ENCODE peak calls at places on chromosome 10, in seven cellular contexts. N, L, V, M, I, A and U are unnamed samples.

GRCh38 chr10:71038234-71038633 is 149.9 kb upstream of the PCBD1 start:
- DNase-seq in A (no peak), N (no peak), M (no peak), V (no peak), I (no peak), L (no peak), U (no peak)

GRCh38 chr10:32790483-32790882 is 167.5 kb downstream of the ITGB1 start:
- DNase-seq in V (no peak), A (no peak), L (no peak), M (no peak), I (no peak), N (peak), U (no peak)

GRCh38 chr10:78211476-78212110 is 177.9 kb downstream of the RPS24 start:
- DNase-seq in M (peak), A (no peak), L (no peak), V (peak), I (peak), N (peak), U (peak)

GRCh38 chr10:103947799-103948198 is 19.1 kb upstream of the SLK start:
- DNase-seq in V (no peak), A (no peak), L (no peak), M (no peak), N (no peak), I (no peak), U (no peak)

GRCh38 chr10:24622781-24623301 is 100.8 kb downstream of the ARHGAP21 start:
- DNase-seq in M (no peak), L (no peak), V (no peak), A (no peak), I (no peak), N (peak), U (peak)

GRCh38 chr10:67926956-67927355 is 42.5 kb downstream of the SIRT1 start:
- DNase-seq in V (no peak), N (peak), L (no peak), M (no peak), I (no peak), A (no peak), U (no peak)

GRCh38 chr10:88926484-88927249 is 25.9 kb downstream of the ACTA2 start:
- DNase-seq in L (no peak), M (no peak), A (no peak), N (peak), V (no peak), I (peak), U (peak)

GRCh38 chr10:62794306-62794705 is 10.2 kb upstream of the ADO start:
- DNase-seq in A (no peak), L (no peak), M (no peak), I (no peak), V (no peak), N (no peak), U (no peak)

GRCh38 chr10:21993360-21994001 is 10.0 kb downstream of the DNAJC1 start:
- DNase-seq in V (no peak), A (no peak), M (peak), N (peak), I (peak), L (no peak), U (peak)

GRCh38 chr10:43673471-43673870 is 24.8 kb upstream of the ZNF32 start:
- DNase-seq in V (no peak), I (no peak), M (no peak), N (no peak), A (no peak), L (no peak), U (no peak)
- H3K18ac ChIP-seq in V (no peak), I (no peak), M (no peak), N (no peak), A (no peak), L (no peak), U (no peak)

GRCh38 chr10:115882021-115882420 is 391.0 kb downstream of the GFRA1 start:
- DNase-seq in I (no peak), A (no peak), N (no peak), M (no peak), V (no peak), L (no peak), U (no peak)

GRCh38 chr10:115875172-115875571 is 397.8 kb downstream of the GFRA1 start:
- DNase-seq in V (no peak), A (no peak), N (no peak), I (no peak), L (no peak), M (no peak), U (no peak)

GRCh38 chr10:115879372-115879771 is 393.6 kb downstream of the GFRA1 start:
- DNase-seq in V (no peak), M (no peak), N (no peak), A (no peak), L (no peak), I (no peak), U (no peak)
- H2BK5ac ChIP-seq in V (no peak), M (no peak), N (no peak), A (no peak), L (no peak), I (no peak), U (no peak)

GRCh38 chr10:100848770-100849169 is 64.0 kb upstream of the SLF2 start:
- DNase-seq in I (no peak), A (no peak), V (no peak), L (no peak), M (no peak), N (no peak), U (no peak)
- H3K18ac ChIP-seq in I (no peak), A (no peak), V (no peak), L (no peak), M (no peak), N (no peak), U (no peak)

DNA sequence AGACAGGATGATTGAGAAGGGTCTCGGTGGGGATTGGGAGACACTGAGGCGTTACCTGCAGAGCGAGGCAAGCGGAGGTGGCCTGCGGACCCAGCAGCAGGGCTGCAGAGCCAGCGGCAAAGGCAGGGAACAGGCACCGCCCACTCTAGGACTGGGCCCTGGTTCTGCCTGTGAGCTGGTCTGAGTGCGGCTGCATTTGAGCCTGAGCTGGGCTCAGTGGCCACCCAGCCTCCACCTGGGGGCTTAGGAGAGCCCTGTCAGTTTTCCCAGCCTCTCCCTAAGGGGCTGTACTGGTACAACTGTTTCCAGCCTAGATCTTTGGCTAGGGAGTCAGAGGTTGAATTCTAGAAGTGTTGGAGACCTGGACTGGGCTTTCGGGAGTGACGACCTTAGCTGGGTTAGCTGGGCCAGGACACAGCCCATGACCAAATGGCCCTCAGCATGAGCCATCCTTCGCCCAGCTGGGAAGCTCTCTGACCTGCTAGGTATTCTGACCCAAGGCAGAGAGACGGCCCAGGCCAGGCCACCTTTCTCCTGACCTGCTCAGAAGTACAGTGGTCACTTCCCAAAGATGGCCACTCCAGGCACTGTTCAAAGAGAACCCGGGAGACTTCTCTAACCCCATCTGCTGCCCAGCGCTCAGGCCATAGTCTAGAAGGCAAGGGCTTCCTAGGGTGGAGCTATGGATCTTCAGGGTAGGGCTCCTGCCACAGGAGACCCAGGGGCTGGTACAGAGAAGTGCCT is 64.9 kb downstream of the PAX2 start:
- DNase-seq in I (no peak), L (no peak), A (no peak), N (no peak), V (no peak), M (no peak), U (no peak)
- H2BK5ac ChIP-seq in I (no peak), L (no peak), A (no peak), N (no peak), V (no peak), M (no peak), U (no peak)